ENCODE peak calls at places on chromosomes 16 and 17, in six cellular contexts. S, B, Z, A, N and J are unnamed samples.

GRCh38 chr16:13148294-13148693 is 246.9 kb downstream of the SHISA9 start:
- DNase-seq in S (no peak), B (no peak), Z (no peak), A (no peak), N (no peak), J (no peak)

GRCh38 chr16:30605148-30605547 is 5.0 kb downstream of the ZNF689 start:
- DNase-seq in S (no peak), B (no peak), Z (no peak), A (peak), N (no peak), J (no peak)

GRCh38 chr16:67286441-67287235 is 7.3 kb downstream of the PLEKHG4 start:
- DNase-seq in S (no peak), B (no peak), Z (no peak), A (peak), N (no peak), J (no peak)

GRCh38 chr16:15483857-15484256 is 49.5 kb downstream of the BMERB1 start:
- DNase-seq in S (no peak), B (no peak), Z (no peak), A (no peak), N (no peak), J (no peak)

GRCh38 chr17:31100840-31101239 is 6.1 kb downstream of the NF1 start:
- DNase-seq in S (no peak), B (no peak), Z (no peak), A (no peak), N (no peak), J (no peak)

GRCh38 chr16:4371481-4372314 is at the start of gene VASN:
- DNase-seq in S (peak), B (peak), Z (peak), A (peak), N (peak), J (peak)

GRCh38 chr16:71383054-71383773 is 24.7 kb downstream of the CALB2 start:
- DNase-seq in S (no peak), B (no peak), Z (no peak), A (no peak), N (no peak), J (no peak)

GRCh38 chr16:83779881-83780280 is 27.9 kb upstream of the HSBP1 start:
- DNase-seq in S (no peak), B (no peak), Z (no peak), A (no peak), N (no peak), J (no peak)

GRCh38 chr17:76147211-76148014 is 6.4 kb upstream of the FOXJ1 start:
- DNase-seq in S (no peak), B (no peak), Z (no peak), A (no peak), N (peak), J (no peak)

GRCh38 chr17:48471807-48472484 is 41.9 kb upstream of the SKAP1 start:
- DNase-seq in S (no peak), B (no peak), Z (no peak), A (no peak), N (no peak), J (no peak)

GRCh38 chr16:3706253-3707145 is 10.8 kb downstream of the TRAP1 start:
- DNase-seq in S (no peak), B (no peak), Z (no peak), A (no peak), N (no peak), J (no peak)

GRCh38 chr17:34610038-34610437 is 30.7 kb downstream of the TMEM132E start:
- DNase-seq in S (no peak), B (no peak), Z (no peak), A (no peak), N (no peak), J (no peak)

GRCh38 chr16:1768767-1769401 is 2.5 kb downstream of the NME3 start:
- DNase-seq in S (peak), B (no peak), Z (no peak), A (peak), N (no peak), J (no peak)

GRCh38 chr17:65169691-65170090 is 32.5 kb downstream of the RGS9 start:
- DNase-seq in S (no peak), B (no peak), Z (no peak), A (no peak), N (no peak), J (no peak)

GRCh38 chr16:55370762-55371482 is 46.9 kb downstream of the IRX6 start:
- DNase-seq in S (peak), B (peak), Z (peak), A (peak), N (no peak), J (peak)

GRCh38 chr17:78572277-78573205 is 4.7 kb downstream of the DNAH17 start:
- DNase-seq in S (no peak), B (no peak), Z (no peak), A (no peak), N (no peak), J (no peak)

GRCh38 chr16:89557936-89558490 is 2.5 kb upstream of the RPL13 start:
- DNase-seq in S (no peak), B (no peak), Z (no peak), A (no peak), N (no peak), J (no peak)

GRCh38 chr16:11139624-11140375 is 116.2 kb downstream of the SOCS1 start:
- DNase-seq in S (no peak), B (no peak), Z (no peak), A (no peak), N (peak), J (no peak)

GRCh38 chr16:85393674-85394510 is 219.2 kb upstream of the GSE1 start:
- DNase-seq in S (peak), B (peak), Z (peak), A (peak), N (no peak), J (no peak)

GRCh38 chr17:20266806-20267458 is 200.4 kb downstream of the LGALS9B start:
- DNase-seq in S (no peak), B (no peak), Z (peak), A (peak), N (no peak), J (no peak)

GRCh38 chr16:4261557-4262172 is 11.2 kb downstream of the TFAP4 start:
- DNase-seq in S (peak), B (no peak), Z (peak), A (peak), N (peak), J (no peak)

GRCh38 chr17:28663723-28664122 is 1.7 kb downstream of the SUPT6H start:
- DNase-seq in S (no peak), B (no peak), Z (no peak), A (no peak), N (no peak), J (peak)

GRCh38 chr16:4576008-4576407 is 19.9 kb downstream of the C16orf96 start:
- DNase-seq in S (no peak), B (no peak), Z (no peak), A (peak), N (no peak), J (no peak)

GRCh38 chr16:48256579-48257177 is 9.3 kb upstream of the ABCC11 start:
- DNase-seq in S (no peak), B (no peak), Z (no peak), A (no peak), N (no peak), J (no peak)

GRCh38 chr16:89360760-89361435 is 129.5 kb downstream of the ANKRD11 start:
- DNase-seq in S (peak), B (no peak), Z (no peak), A (no peak), N (no peak), J (no peak)

GRCh38 chr16:72974142-72974769 is 73.7 kb downstream of the ZFHX3 start:
- DNase-seq in S (peak), B (no peak), Z (no peak), A (no peak), N (no peak), J (no peak)

GRCh38 chr17:75135452-75135851 is 3.9 kb upstream of the NT5C start:
- DNase-seq in S (no peak), B (no peak), Z (no peak), A (no peak), N (no peak), J (no peak)

GRCh38 chr17:57750109-57750845 is 5.2 kb upstream of the CCDC182 start:
- DNase-seq in S (peak), B (no peak), Z (no peak), A (no peak), N (no peak), J (peak)

GRCh38 chr16:84042879-84043485 is 387 bp upstream of the SLC38A8 start:
- DNase-seq in S (no peak), B (no peak), Z (no peak), A (peak), N (no peak), J (no peak)

GRCh38 chr16:50497592-50497991 is 50.6 kb upstream of the NKD1 start:
- DNase-seq in S (no peak), B (no peak), Z (no peak), A (no peak), N (no peak), J (no peak)

GRCh38 chr16:1942810-1943726 is at the start of gene MSRB1:
- DNase-seq in S (peak), B (peak), Z (peak), A (peak), N (peak), J (peak)

GRCh38 chr17:52653014-52653413 is 494.5 kb upstream of the CA10 start:
- DNase-seq in S (no peak), B (no peak), Z (no peak), A (no peak), N (no peak), J (no peak)

GRCh38 chr16:88533945-88534641 is 36.1 kb upstream of the ZC3H18 start:
- DNase-seq in S (no peak), B (peak), Z (peak), A (peak), N (peak), J (no peak)

GRCh38 chr17:63740464-63741181 is 976 bp downstream of the STRADA start:
- DNase-seq in S (no peak), B (no peak), Z (no peak), A (no peak), N (no peak), J (no peak)

GRCh38 chr17:61837175-61838051 is 25.9 kb downstream of the BRIP1 start:
- DNase-seq in S (peak), B (peak), Z (peak), A (no peak), N (peak), J (no peak)

GRCh38 chr16:57475711-57476339 is 10.5 kb downstream of the DOK4 start:
- DNase-seq in S (no peak), B (no peak), Z (no peak), A (peak), N (peak), J (peak)
- TF ChIP-seq CTCF in S (peak), B (peak), Z (peak), A (peak), N (peak), J (no peak)

GRCh38 chr17:3828852-3829232 is 17.2 kb downstream of the NCBP3 start:
- DNase-seq in S (no peak), B (no peak), Z (no peak), A (no peak), N (no peak), J (no peak)

GRCh38 chr17:3826191-3826590 is 19.9 kb downstream of the NCBP3 start:
- DNase-seq in S (no peak), B (no peak), Z (no peak), A (no peak), N (no peak), J (no peak)

GRCh38 chr17:3828151-3828851 is 17.7 kb downstream of the NCBP3 start:
- DNase-seq in S (no peak), B (no peak), Z (no peak), A (no peak), N (no peak), J (no peak)

DNA sequence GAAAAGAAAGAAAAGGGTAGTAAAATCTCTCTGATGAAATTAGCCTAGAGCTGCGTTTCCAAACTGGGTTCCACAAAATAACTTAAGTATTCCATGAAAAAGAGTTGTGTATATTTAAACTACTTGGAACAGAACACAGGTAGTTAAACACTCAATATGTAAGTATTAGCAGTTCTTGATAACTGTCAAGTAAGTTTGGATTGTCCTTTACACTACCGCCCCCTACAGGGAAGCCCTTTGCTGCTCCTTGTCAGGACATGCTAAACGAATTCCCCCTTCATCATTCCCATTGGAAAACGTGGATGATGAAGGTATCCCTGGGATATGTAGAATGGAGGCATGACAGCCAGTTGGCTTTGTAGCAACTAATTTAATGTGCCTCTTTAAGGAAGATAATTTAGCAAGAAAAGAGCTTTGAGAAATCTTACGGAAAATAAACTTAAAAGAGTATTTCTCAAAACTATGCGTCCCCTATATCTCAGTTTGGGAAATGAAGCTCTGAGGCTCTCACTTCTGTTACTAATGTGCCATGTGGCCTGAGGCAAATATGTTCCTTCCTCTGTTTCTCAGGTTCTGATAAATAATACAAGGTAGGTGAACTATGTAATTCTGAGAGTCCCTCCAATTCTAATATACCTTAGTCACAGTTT is 18.8 kb downstream of the NCBP3 start:
- DNase-seq in S (peak), B (no peak), Z (peak), A (no peak), N (peak), J (no peak)
- TF ChIP-seq POLR2A in S (no peak), B (no peak), Z (no peak), A (no peak), N (no peak), J (no peak)

GRCh38 chr16:6862058-6862457 is 470.6 kb upstream of the RBFOX1 start:
- DNase-seq in S (no peak), B (no peak), Z (no peak), A (no peak), N (no peak), J (no peak)
- H3K4me3 ChIP-seq in S (no peak), B (no peak), Z (no peak), A (no peak), N (no peak), J (no peak)

GRCh38 chr17:66716236-66717026 is 118.5 kb upstream of the CACNG5 start:
- DNase-seq in S (no peak), B (no peak), Z (no peak), A (no peak), N (no peak), J (peak)
- TF ChIP-seq CTCF in S (no peak), B (no peak), Z (no peak), A (no peak), N (no peak), J (no peak)

GRCh38 chr17:45411348-45412105 is 21.1 kb downstream of the ARHGAP27 start:
- DNase-seq in S (no peak), B (no peak), Z (no peak), A (no peak), N (no peak), J (no peak)

GRCh38 chr17:45410144-45411091 is 22.3 kb downstream of the ARHGAP27 start:
- DNase-seq in S (no peak), B (peak), Z (no peak), A (peak), N (no peak), J (no peak)

GRCh38 chr17:45413498-45413923 is 19.2 kb downstream of the ARHGAP27 start:
- DNase-seq in S (no peak), B (peak), Z (no peak), A (peak), N (no peak), J (no peak)

GRCh38 chr17:45409659-45410076 is 23.0 kb downstream of the ARHGAP27 start:
- DNase-seq in S (no peak), B (no peak), Z (no peak), A (no peak), N (no peak), J (no peak)

DNA sequence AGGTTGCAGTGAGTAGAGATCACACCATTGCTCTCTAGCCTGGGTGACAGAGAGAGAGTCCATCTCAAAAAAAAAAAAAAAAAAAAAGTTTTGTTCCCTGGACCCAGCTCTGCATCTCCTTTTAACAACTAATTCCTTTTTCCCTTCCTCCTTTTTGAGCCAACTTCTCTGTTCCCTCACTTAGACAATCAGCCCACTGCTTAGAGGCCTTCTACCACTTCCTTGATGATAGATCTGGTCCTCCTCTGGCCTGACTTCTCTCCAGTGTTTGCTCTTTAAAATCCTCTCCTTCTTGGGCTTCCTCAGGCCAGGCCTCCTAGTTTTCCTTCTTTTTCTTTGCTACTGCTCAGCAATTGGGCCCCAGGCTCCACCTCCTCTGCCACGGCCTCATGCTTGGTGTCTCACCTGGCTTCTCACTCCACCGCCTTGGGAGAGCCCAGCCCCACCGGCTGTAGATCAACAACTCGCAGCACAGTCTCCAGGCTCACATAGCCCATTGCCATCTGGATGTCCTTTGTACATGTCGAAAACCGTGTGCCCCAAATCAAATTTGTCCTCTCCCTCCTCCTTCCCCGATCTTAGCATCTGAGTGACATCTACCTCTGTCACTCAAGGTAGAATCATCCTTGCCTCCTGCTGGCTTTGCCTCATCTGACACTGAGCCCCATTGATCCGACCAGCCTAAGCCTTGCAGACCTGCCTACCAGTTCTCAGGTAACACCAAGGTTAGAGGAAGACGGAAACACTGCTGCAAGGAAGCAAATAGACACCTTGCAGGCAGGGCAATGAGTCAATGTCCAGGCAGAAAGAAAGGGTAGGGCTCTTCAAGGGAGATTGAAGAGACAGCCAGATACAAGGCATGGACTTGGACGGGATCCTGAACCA is 17.4 kb downstream of the ARHGAP27 start:
- DNase-seq in S (no peak), B (no peak), Z (no peak), A (no peak), N (no peak), J (no peak)
- TF ChIP-seq POLR2A in S (no peak), B (no peak), Z (no peak), A (no peak), N (no peak), J (no peak)

DNA sequence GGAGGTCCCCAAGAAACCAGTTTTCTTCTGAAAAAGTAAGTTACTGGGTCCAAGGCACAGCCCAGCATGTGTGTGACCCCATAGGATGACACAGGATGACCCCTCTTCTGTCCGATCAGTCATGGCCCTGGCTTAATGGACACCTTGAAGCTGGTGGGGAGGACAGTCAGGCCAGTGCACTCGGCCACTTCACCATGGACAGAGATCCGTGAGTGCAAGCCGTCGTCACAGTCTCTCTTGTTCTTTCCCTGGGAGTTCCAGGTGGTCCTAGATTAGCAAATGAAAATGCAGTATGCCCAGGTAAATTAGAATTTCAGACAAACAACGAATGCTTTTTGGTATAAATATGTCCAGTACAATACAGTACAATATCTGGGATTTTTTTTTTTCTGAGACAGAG is 1.4 kb upstream of the RNF222 start:
- DNase-seq in S (no peak), B (no peak), Z (no peak), A (no peak), N (no peak), J (no peak)
- H3K4me3 ChIP-seq in S (no peak), B (no peak), Z (no peak), A (no peak), N (no peak), J (no peak)

GRCh38 chr17:10513284-10514067 is 4.9 kb downstream of the MYH1 start:
- DNase-seq in S (no peak), B (peak), Z (no peak), A (no peak), N (no peak), J (no peak)
- TF ChIP-seq CTCF in S (no peak), B (no peak), Z (no peak), A (no peak), N (no peak), J (no peak)

GRCh38 chr17:82020874-82021727 is 1.6 kb downstream of the CENPX start:
- DNase-seq in S (peak), B (peak), Z (peak), A (peak), N (peak), J (peak)

GRCh38 chr17:82022981-82023446 is at the start of gene LRRC45:
- DNase-seq in S (peak), B (peak), Z (peak), A (peak), N (peak), J (peak)

GRCh38 chr17:82021728-82022309 is 859 bp downstream of the CENPX start:
- DNase-seq in S (no peak), B (no peak), Z (no peak), A (peak), N (no peak), J (no peak)

GRCh38 chr17:82023447-82024241 is 539 bp downstream of the LRRC45 start:
- DNase-seq in S (peak), B (no peak), Z (no peak), A (peak), N (no peak), J (no peak)

GRCh38 chr17:82022310-82022980 is at the start of gene CENPX:
- DNase-seq in S (no peak), B (no peak), Z (no peak), A (no peak), N (no peak), J (no peak)
- TF ChIP-seq POLR2A in S (peak), B (peak), Z (peak), A (peak), N (peak), J (no peak)

GRCh38 chr17:81393684-81394376 is 1.4 kb upstream of the BAHCC1 start:
- DNase-seq in S (peak), B (peak), Z (peak), A (peak), N (peak), J (peak)

GRCh38 chr17:81395600-81396277 is 482 bp downstream of the BAHCC1 start:
- DNase-seq in S (no peak), B (no peak), Z (no peak), A (peak), N (no peak), J (no peak)

GRCh38 chr17:81392909-81393654 is 2.2 kb upstream of the BAHCC1 start:
- DNase-seq in S (no peak), B (no peak), Z (no peak), A (peak), N (no peak), J (no peak)

GRCh38 chr17:81394831-81395599 is at the start of gene BAHCC1:
- DNase-seq in S (peak), B (peak), Z (peak), A (peak), N (peak), J (peak)

DNA sequence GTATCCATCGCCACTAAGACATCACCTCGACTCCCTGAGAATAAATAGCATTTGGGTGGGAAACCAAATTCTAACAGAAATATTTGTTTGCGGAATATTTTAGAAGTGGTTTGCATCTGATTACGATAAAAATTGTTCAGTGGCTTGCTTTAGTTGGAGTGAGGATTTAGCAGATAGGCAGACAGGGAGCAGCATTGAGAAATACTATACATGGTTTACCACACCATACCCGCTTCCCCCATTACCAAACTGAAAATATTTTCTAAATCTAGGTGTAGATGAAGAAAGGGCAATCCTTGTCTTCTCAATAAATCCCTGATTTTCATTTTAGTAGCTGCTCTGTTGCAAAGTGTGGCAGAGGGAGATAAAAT is 895 bp upstream of the BAHCC1 start:
- DNase-seq in S (no peak), B (no peak), Z (no peak), A (no peak), N (no peak), J (no peak)
- H3K4me3 ChIP-seq in S (no peak), B (peak), Z (peak), A (peak), N (peak), J (peak)